ENCODE peak calls at places on chromosomes 1 and 21, in eight cellular contexts. N is GM23248, F is trophoblast cell, Z is H9, E is kidney, J is HCT116, M is fibroblast of lung, P is IMR-90. D is an unnamed sample. For H3K4me1, the result is how much of the 10 kb centered on the place peaks cover.

GRCh38 chr1:210597555-210598134 is 268.9 kb downstream of the HHAT start:
- DNase-seq in J (no peak), Z (no peak), F (peak), E (no peak), P (peak), N (peak), M (peak), D (peak)

GRCh38 chr1:89743788-89744187 is 77.0 kb upstream of the LRRC8D start:
- DNase-seq in M (peak), Z (no peak), F (no peak), P (no peak), J (no peak), N (no peak), E (no peak), D (no peak)

GRCh38 chr1:201011616-201012015 is 11.9 kb downstream of the KIF21B start:
- DNase-seq in N (no peak), J (no peak), M (no peak), E (peak), P (no peak), Z (no peak), F (no peak), D (no peak)

GRCh38 chr21:37374026-37374425 is 7.5 kb downstream of the DYRK1A start:
- DNase-seq in M (peak), Z (no peak), P (peak), E (no peak), N (peak), F (no peak), J (no peak), D (no peak)

GRCh38 chr1:58836396-58836795 is 52.5 kb upstream of the JUN start:
- DNase-seq in M (peak), F (no peak), E (no peak), N (no peak), P (no peak), J (no peak), Z (no peak), D (no peak)

GRCh38 chr1:24203404-24203803 is 16.3 kb upstream of the IFNLR1 start:
- DNase-seq in J (peak), F (no peak), Z (no peak), E (peak), N (no peak), M (no peak), P (no peak), D (peak)

GRCh38 chr1:1021010-1021845 is 1.3 kb downstream of the AGRN start:
- DNase-seq in N (peak), F (no peak), E (peak), J (no peak), M (peak), P (peak), Z (no peak), D (peak)

GRCh38 chr1:30444850-30445249 is 278.5 kb downstream of the MATN1 start:
- DNase-seq in E (no peak), P (no peak), F (no peak), J (no peak), N (no peak), M (no peak), Z (peak), D (peak)

GRCh38 chr1:42162181-42162580 is 2.4 kb downstream of the GUCA2A start:
- DNase-seq in E (peak), N (no peak), J (no peak), F (no peak), P (no peak), M (no peak), Z (no peak), D (no peak)

GRCh38 chr1:172742599-172743500 is 83.9 kb downstream of the FASLG start:
- DNase-seq in P (peak), E (no peak), M (peak), Z (no peak), J (peak), N (peak), F (peak), D (peak)

GRCh38 chr1:183840140-183840539 is 35.2 kb downstream of the RGL1 start:
- DNase-seq in M (peak), N (peak), F (no peak), P (peak), J (peak), Z (no peak), E (no peak), D (peak)
- H3K27ac ChIP-seq in M (no peak), N (no peak), F (peak), P (no peak), J (no peak), Z (no peak), E (no peak), D (no peak)

DNA sequence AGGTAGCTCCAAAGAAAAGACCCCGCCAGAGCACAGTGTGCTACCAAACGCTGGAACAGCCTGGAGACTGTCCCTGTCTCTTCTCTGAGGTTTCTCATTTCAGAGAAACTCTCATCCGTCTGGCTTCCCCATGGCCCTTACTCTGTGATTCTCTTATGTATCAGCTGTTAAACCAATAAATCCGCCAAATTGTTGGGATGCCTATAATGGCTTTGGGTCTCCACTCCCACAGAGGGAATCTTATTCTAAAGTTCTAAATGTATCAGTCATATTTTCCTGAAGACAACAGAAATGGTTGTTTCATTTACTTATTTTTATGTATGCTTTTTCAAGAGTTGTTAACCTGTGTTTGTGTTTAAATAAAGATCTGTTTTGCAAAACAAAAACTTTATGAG is 4.0 kb downstream of the ERG start:
- DNase-seq in J (no peak), F (no peak), P (no peak), M (no peak), N (no peak), E (no peak), Z (no peak), D (no peak)
- H3K9ac ChIP-seq in J (no peak), F (no peak), P (no peak), M (no peak), N (no peak), E (no peak), Z (no peak), D (no peak)

GRCh38 chr1:205517763-205518162 is 13.3 kb downstream of the CDK18 start:
- DNase-seq in M (no peak), E (no peak), P (no peak), N (no peak), F (no peak), Z (no peak), J (no peak), D (no peak)
- H3K4me1 ChIP-seq in M (under half), E (under half), P (under half), N (under half), F (under half), Z (under half), J (under half), D (under half)

DNA sequence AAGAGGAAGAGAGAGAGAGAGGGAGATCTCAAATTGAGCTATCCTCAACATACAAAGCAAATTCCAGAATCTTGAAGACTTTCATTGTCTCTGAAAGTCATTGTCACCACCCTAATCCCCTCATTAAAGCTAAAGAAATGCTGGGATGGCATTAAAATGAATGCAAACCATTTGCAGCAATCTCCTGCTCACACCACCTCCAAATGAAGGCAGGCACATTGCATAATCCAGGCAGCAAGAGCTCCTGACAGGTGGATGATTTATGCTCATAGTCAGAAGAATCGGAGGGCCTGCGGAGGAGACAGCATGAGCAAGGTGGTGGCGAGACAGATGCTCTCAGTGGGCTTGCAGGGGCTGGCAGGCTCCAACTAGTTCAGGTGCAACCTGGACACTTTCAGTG is 90.2 kb downstream of the ESRRG start:
- DNase-seq in P (no peak), Z (no peak), E (no peak), N (no peak), J (no peak), M (no peak), F (no peak), D (no peak)
- H3K27ac ChIP-seq in P (no peak), Z (no peak), E (no peak), N (no peak), J (no peak), M (no peak), F (no peak), D (no peak)

DNA sequence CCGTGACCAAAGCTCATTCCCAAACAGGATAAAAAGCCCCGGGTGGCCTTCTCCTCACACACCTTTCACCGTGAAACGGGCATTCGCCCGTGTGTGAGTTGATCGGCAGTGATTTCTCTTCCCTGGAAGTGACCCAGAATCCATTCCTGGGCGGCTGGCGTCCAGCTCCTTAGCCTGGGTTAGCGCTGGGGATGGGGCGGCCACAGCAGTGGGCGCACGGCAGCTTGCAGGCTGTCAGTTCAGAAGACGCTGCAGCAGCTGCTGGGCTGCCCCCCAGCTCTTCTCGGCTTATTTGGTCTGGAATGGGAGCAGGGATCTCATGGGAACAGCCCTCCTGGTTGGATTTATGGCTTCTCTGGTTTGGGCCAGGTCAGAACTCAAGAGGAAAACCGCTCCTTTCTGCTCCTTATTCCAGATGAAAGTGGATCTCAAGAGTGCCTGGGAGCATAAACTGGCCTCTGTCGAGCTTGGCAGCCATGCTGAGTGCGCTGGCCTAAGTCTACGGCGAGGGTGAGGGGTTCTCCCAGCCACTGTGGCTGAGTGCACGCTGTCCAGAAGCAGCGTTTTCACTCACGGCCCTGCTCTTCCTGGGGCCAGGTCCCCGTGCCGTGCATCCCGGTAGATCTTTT is 148.2 kb downstream of the PRDM16 start:
- DNase-seq in N (no peak), M (no peak), Z (no peak), E (no peak), F (no peak), J (no peak), P (no peak), D (no peak)
- H3K9ac ChIP-seq in N (no peak), M (no peak), Z (no peak), E (peak), F (no peak), J (no peak), P (no peak), D (no peak)

DNA sequence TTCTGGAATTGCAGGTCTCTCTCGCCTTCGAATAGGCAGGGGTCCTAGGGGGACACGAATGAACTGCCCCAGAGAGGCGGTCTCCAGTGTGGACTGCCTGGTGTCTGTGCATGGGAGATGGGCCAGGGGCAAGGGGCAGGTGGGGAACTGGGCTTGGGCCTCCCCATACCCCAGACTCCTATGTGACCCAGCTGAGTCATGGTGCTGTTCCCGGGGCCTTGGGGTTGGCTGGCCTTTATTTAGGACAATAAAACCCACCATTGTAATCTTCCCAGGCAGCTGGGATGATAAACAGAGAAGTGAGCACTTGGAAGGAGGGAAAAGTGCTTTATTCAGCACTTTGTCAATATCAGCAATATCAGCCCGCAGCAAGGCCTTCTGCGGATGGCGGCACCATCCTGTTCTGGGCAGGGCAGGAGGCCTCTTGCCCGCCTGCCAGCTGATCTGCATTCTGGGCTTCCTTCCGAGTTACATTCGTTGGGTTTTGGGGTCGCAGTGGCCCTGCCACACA is 209.0 kb upstream of the TMEM51 start:
- DNase-seq in P (no peak), M (no peak), F (no peak), J (no peak), Z (no peak), E (peak), N (no peak), D (no peak)
- H3K4me1 ChIP-seq in P (under half), M (under half), F (half or more), J (under half), Z (under half), E (half or more), N (half or more), D (under half)

D was measured in mammary epithelial cell.